ENCODE peak calls at places on chromosomes 7 and 10, in four cellular contexts. One of them, this sample, is unnamed.
A peak's percentile ranks its signal among the peaks of the same experiment; 100 is the strongest.

GRCh38 chr10:15223174-15223573 is 54.7 kb upstream of the NMT2 start:
- DNase-seq in transverse colon: no peak
- DNase-seq in activated naive CD4-positive, alpha-beta T cell treated with anti-CD3 and anti-CD28 coated beads for 36 hours: no peak
- DNase-seq in HEK293T: no peak
- DNase-seq in this sample: no peak

GRCh38 chr10:818526-819220 is 112.8 kb downstream of the LARP4B start:
- DNase-seq in transverse colon: no peak
- DNase-seq in activated naive CD4-positive, alpha-beta T cell treated with anti-CD3 and anti-CD28 coated beads for 36 hours: no peak
- DNase-seq in HEK293T: no peak
- DNase-seq in this sample: no peak

GRCh38 chr7:23474098-23474828 is 4.0 kb upstream of the IGF2BP3 start:
- DNase-seq in transverse colon: peak; percentile 77
- DNase-seq in HEK293T: peak; percentile 84
- DNase-seq in activated naive CD4-positive, alpha-beta T cell treated with anti-CD3 and anti-CD28 coated beads for 36 hours: peak; percentile 91
- DNase-seq in this sample: peak; percentile 98

GRCh38 chr7:46945328-46945727 is 636.6 kb downstream of the TNS3 start:
- DNase-seq in HEK293T: no peak
- DNase-seq in transverse colon: no peak
- DNase-seq in activated naive CD4-positive, alpha-beta T cell treated with anti-CD3 and anti-CD28 coated beads for 36 hours: no peak
- DNase-seq in this sample: peak; percentile 28

GRCh38 chr7:16465469-16466086 is at the start of gene SOSTDC1:
- DNase-seq in HEK293T: peak; percentile 31
- DNase-seq in transverse colon: peak; percentile 32
- DNase-seq in activated naive CD4-positive, alpha-beta T cell treated with anti-CD3 and anti-CD28 coated beads for 36 hours: no peak
- DNase-seq in this sample: no peak

GRCh38 chr10:125961743-125962142 is 65.4 kb downstream of the FANK1 start:
- DNase-seq in transverse colon: no peak
- DNase-seq in activated naive CD4-positive, alpha-beta T cell treated with anti-CD3 and anti-CD28 coated beads for 36 hours: no peak
- DNase-seq in HEK293T: no peak
- DNase-seq in this sample: no peak

GRCh38 chr7:77242535-77242934 is 42.9 kb upstream of the FGL2 start:
- DNase-seq in transverse colon: no peak
- DNase-seq in HEK293T: no peak
- DNase-seq in activated naive CD4-positive, alpha-beta T cell treated with anti-CD3 and anti-CD28 coated beads for 36 hours: no peak
- DNase-seq in this sample: no peak

GRCh38 chr7:143463556-143463955 is 14.1 kb upstream of the TAS2R41 start:
- DNase-seq in activated naive CD4-positive, alpha-beta T cell treated with anti-CD3 and anti-CD28 coated beads for 36 hours: no peak
- DNase-seq in transverse colon: no peak
- DNase-seq in HEK293T: no peak
- DNase-seq in this sample: no peak

GRCh38 chr10:130453036-130453720 is 317.0 kb downstream of the GLRX3 start:
- DNase-seq in activated naive CD4-positive, alpha-beta T cell treated with anti-CD3 and anti-CD28 coated beads for 36 hours: no peak
- DNase-seq in transverse colon: no peak
- DNase-seq in HEK293T: no peak
- DNase-seq in this sample: no peak

GRCh38 chr7:5284304-5285281 is 1.9 kb downstream of the SLC29A4 start:
- DNase-seq in transverse colon: peak; percentile 56
- DNase-seq in HEK293T: peak; percentile 68
- DNase-seq in activated naive CD4-positive, alpha-beta T cell treated with anti-CD3 and anti-CD28 coated beads for 36 hours: peak; percentile 43
- DNase-seq in this sample: peak; percentile 93

GRCh38 chr10:25758511-25758910 is 175.5 kb upstream of the MYO3A start:
- DNase-seq in activated naive CD4-positive, alpha-beta T cell treated with anti-CD3 and anti-CD28 coated beads for 36 hours: no peak
- DNase-seq in transverse colon: no peak
- DNase-seq in HEK293T: no peak
- DNase-seq in this sample: no peak

GRCh38 chr10:71575934-71576801 is 143.4 kb downstream of the C10orf105 start:
- DNase-seq in HEK293T: no peak
- DNase-seq in transverse colon: no peak
- DNase-seq in activated naive CD4-positive, alpha-beta T cell treated with anti-CD3 and anti-CD28 coated beads for 36 hours: no peak
- DNase-seq in this sample: no peak

GRCh38 chr10:29756476-29756875 is 121.7 kb upstream of the SVIL start:
- DNase-seq in transverse colon: no peak
- DNase-seq in HEK293T: no peak
- DNase-seq in activated naive CD4-positive, alpha-beta T cell treated with anti-CD3 and anti-CD28 coated beads for 36 hours: no peak
- DNase-seq in this sample: no peak

GRCh38 chr7:150824379-150825177 is 24.0 kb downstream of the TMEM176A start:
- DNase-seq in HEK293T: no peak
- DNase-seq in transverse colon: no peak
- DNase-seq in activated naive CD4-positive, alpha-beta T cell treated with anti-CD3 and anti-CD28 coated beads for 36 hours: no peak
- DNase-seq in this sample: no peak

GRCh38 chr7:157607218-157607617 is 270.4 kb downstream of the DNAJB6 start:
- DNase-seq in transverse colon: no peak
- DNase-seq in HEK293T: no peak
- DNase-seq in activated naive CD4-positive, alpha-beta T cell treated with anti-CD3 and anti-CD28 coated beads for 36 hours: no peak
- DNase-seq in this sample: no peak

GRCh38 chr7:141071855-141072547 is 1.9 kb upstream of the TMEM178B start:
- DNase-seq in transverse colon: no peak
- DNase-seq in HEK293T: peak; percentile 38
- DNase-seq in activated naive CD4-positive, alpha-beta T cell treated with anti-CD3 and anti-CD28 coated beads for 36 hours: no peak
- DNase-seq in this sample: peak; percentile 26

GRCh38 chr7:55024776-55025175 is 6.0 kb downstream of the EGFR start:
- DNase-seq in HEK293T: no peak
- DNase-seq in transverse colon: no peak
- DNase-seq in activated naive CD4-positive, alpha-beta T cell treated with anti-CD3 and anti-CD28 coated beads for 36 hours: no peak
- DNase-seq in this sample: no peak

GRCh38 chr7:30076411-30076810 is 48.2 kb downstream of the PLEKHA8 start:
- DNase-seq in transverse colon: no peak
- DNase-seq in HEK293T: no peak
- DNase-seq in activated naive CD4-positive, alpha-beta T cell treated with anti-CD3 and anti-CD28 coated beads for 36 hours: no peak
- DNase-seq in this sample: no peak

GRCh38 chr7:71659622-71660021 is 527.7 kb downstream of the GALNT17 start:
- DNase-seq in activated naive CD4-positive, alpha-beta T cell treated with anti-CD3 and anti-CD28 coated beads for 36 hours: no peak
- DNase-seq in HEK293T: no peak
- DNase-seq in transverse colon: no peak
- DNase-seq in this sample: no peak

GRCh38 chr7:142485617-142486226 is 227.9 kb upstream of the PRSS58 start:
- DNase-seq in transverse colon: no peak
- DNase-seq in HEK293T: peak; percentile 23
- DNase-seq in activated naive CD4-positive, alpha-beta T cell treated with anti-CD3 and anti-CD28 coated beads for 36 hours: peak; percentile 61
- DNase-seq in this sample: peak; percentile 47

GRCh38 chr7:49158321-49158720 is 234.0 kb downstream of the CDC14C start:
- DNase-seq in HEK293T: no peak
- DNase-seq in transverse colon: no peak
- DNase-seq in activated naive CD4-positive, alpha-beta T cell treated with anti-CD3 and anti-CD28 coated beads for 36 hours: no peak
- DNase-seq in this sample: no peak

This sample was measured in WERI-Rb-1.